ENCODE peak calls at places on chromosomes 2 and 18, in seven cellular contexts. C is Peyer's patch, P is BJ, A is heart left ventricle, E is endodermal cell, X is adipocyte, U is left ventricle myocardium inferior. N is an unnamed sample.
A peak's percentile ranks its signal among the peaks of the same experiment; 100 is the strongest.

GRCh38 chr2:120486441-120486840 is 140.5 kb downstream of the INHBB start:
- DNase-seq in C (no peak), P (no peak), A (no peak), E (no peak), X (no peak), U (no peak), N (no peak)

GRCh38 chr2:86062043-86062442 is 43.6 kb downstream of the POLR1A start:
- DNase-seq in C (no peak), P (no peak), A (no peak), E (no peak), X (peak; percentile 58), U (no peak), N (no peak)

GRCh38 chr18:9475643-9476580 is 599 bp downstream of the RALBP1 start:
- DNase-seq in C (peak; percentile 57), P (no peak), A (no peak), E (no peak), X (peak; percentile 54), U (no peak), N (no peak)

GRCh38 chr2:48305569-48305968 is 224.4 kb upstream of the STON1 start:
- DNase-seq in C (no peak), P (no peak), A (no peak), E (no peak), X (no peak), U (no peak), N (no peak)

GRCh38 chr2:6482256-6482655 is 383.5 kb downstream of the CMPK2 start:
- DNase-seq in C (no peak), P (no peak), A (no peak), E (no peak), X (no peak), U (no peak), N (no peak)

GRCh38 chr2:134676960-134677359 is 41.8 kb downstream of the TMEM163 start:
- DNase-seq in C (peak; percentile 23), P (no peak), A (no peak), E (no peak), X (no peak), U (no peak), N (no peak)

GRCh38 chr2:111898703-111899514 is 502 bp downstream of the MERTK start:
- DNase-seq in C (no peak), P (no peak), A (peak; percentile 72), E (no peak), X (peak; percentile 37), U (peak; percentile 41), N (peak; percentile 70)

GRCh38 chr18:50726960-50727589 is 92.7 kb downstream of the MRO start:
- DNase-seq in C (no peak), P (no peak), A (no peak), E (no peak), X (no peak), U (no peak), N (peak; percentile 16)

GRCh38 chr18:24086082-24086481 is 52.8 kb upstream of the CABYR start:
- DNase-seq in C (no peak), P (no peak), A (no peak), E (no peak), X (no peak), U (no peak), N (no peak)

GRCh38 chr2:172864182-172864581 is 128.5 kb downstream of the RAPGEF4 start:
- DNase-seq in C (no peak), P (no peak), A (peak; percentile 58), E (peak; percentile 90), X (peak; percentile 59), U (peak; percentile 44), N (peak; percentile 42)

GRCh38 chr2:24353933-24354332 is 6.4 kb downstream of the ITSN2 start:
- DNase-seq in C (no peak), P (no peak), A (no peak), E (no peak), X (no peak), U (no peak), N (no peak)

GRCh38 chr2:190881480-190882326 is 1.1 kb downstream of the GLS start:
- DNase-seq in C (peak; percentile 88), P (no peak), A (peak; percentile 83), E (peak; percentile 80), X (peak; percentile 80), U (peak; percentile 63), N (peak; percentile 73)

GRCh38 chr18:13570856-13571495 is 155.4 kb downstream of the FAM210A start:
- DNase-seq in C (no peak), P (no peak), A (no peak), E (no peak), X (peak; percentile 10), U (no peak), N (no peak)

GRCh38 chr2:165952600-165953210 is 871 bp downstream of the TTC21B start:
- DNase-seq in C (no peak), P (peak; percentile 6), A (no peak), E (no peak), X (peak; percentile 37), U (no peak), N (no peak)

GRCh38 chr2:60550151-60550983 is 3.1 kb downstream of the BCL11A start:
- DNase-seq in C (peak; percentile 89), P (no peak), A (peak; percentile 76), E (peak; percentile 94), X (peak; percentile 95), U (peak; percentile 66), N (peak; percentile 87)

GRCh38 chr2:4219571-4219970 is 516.2 kb downstream of the DCDC2C start:
- DNase-seq in C (no peak), P (no peak), A (no peak), E (no peak), X (no peak), U (no peak), N (no peak)

GRCh38 chr18:45106331-45106774 is 425.7 kb downstream of the SETBP1 start:
- DNase-seq in C (peak; percentile 79), P (peak; percentile 26), A (no peak), E (no peak), X (peak; percentile 31), U (no peak), N (no peak)

GRCh38 chr2:91477731-91478672 is 2786.5 kb downstream of the RPIA start:
- DNase-seq in C (peak; percentile 16), P (no peak), A (peak; percentile 76), E (peak; percentile 38), X (peak; percentile 35), U (peak; percentile 37), N (peak; percentile 74)
- H3K4me3 ChIP-seq in C (peak overlapping the region; percentile 19), P (peak overlapping the region; percentile 32), A (peak overlapping the region; percentile 53), E (no peak overlapping the region), X (peak overlapping the region; percentile 74), U (peak overlapping the region; percentile 66), N (no peak overlapping the region)

DNA sequence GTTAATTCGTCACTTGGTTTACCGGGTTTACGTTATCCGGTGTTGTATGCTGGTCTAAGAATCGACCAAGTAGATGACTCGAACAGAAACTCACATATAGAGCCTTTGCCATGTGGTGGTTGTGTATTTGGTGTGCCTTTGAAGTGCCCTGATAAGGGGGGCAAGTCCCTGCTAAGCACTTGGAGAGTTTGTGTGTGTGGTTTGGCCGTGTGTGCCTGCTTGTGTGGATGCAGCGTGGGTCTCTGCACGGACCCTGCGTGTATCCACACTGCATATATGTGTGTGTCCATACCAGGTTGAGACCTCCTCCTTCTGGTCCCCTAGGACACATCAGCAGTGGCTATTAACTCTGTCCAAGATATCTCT is 2.4 kb upstream of the CELF4 start:
- DNase-seq in C (no peak), P (no peak), A (no peak), E (peak; percentile 51), X (no peak), U (no peak), N (no peak)
- H3K27me3 ChIP-seq in C (no peaks in the 10 kb centered on the region), P (peaks cover 41% of the 10 kb centered on the region), A (peaks cover 73% of the 10 kb centered on the region), E (peaks cover 76% of the 10 kb centered on the region), X (peaks cover 44% of the 10 kb centered on the region), U (peaks cover 91% of the 10 kb centered on the region), N (peaks cover 67% of the 10 kb centered on the region)

DNA sequence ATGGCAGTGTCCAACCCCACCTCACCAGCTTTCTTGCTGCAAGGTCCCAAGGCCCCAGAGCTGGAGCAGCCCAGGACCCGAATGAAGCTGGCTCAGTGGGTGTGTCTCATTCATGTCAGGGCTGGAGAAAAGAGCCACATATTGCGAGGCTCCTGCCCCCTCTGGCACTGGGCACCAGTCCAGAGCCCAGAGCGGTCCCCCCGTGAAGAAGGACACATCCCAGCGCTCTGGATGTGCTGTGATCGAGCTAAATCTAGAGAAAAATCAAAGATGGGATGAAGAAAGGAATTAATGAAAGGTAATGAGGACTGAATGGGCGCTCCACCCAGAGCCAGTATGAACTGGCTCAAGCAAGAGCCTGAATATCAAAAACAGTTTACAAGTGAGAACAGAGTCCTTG is 13.3 kb upstream of the MPV17 start:
- DNase-seq in C (no peak), P (no peak), A (no peak), E (no peak), X (no peak), U (no peak), N (no peak)
- H3K36me3 ChIP-seq in C (no peaks in the 10 kb centered on the region), P (peaks cover 24% of the 10 kb centered on the region), A (peaks cover 62% of the 10 kb centered on the region), E (peaks cover 83% of the 10 kb centered on the region), X (peaks cover 81% of the 10 kb centered on the region), U (peaks cover 99% of the 10 kb centered on the region), N (peaks cover 43% of the 10 kb centered on the region)

GRCh38 chr2:197191177-197191947 is 119.2 kb downstream of the ANKRD44 start:
- DNase-seq in C (no peak), P (no peak), A (no peak), E (no peak), X (peak; percentile 77), U (no peak), N (peak; percentile 52)
- H3K4me3 ChIP-seq in C (no peak overlapping the region), P (no peak overlapping the region), A (no peak overlapping the region), E (no peak overlapping the region), X (no peak overlapping the region), U (no peak overlapping the region), N (no peak overlapping the region)

N was measured in H7.